ENCODE peak calls at places on chromosomes 13 and 19, in seven cellular contexts. Y, Q, T, A, H, G and S are unnamed samples.

GRCh38 chr19:46181386-46181774 is 33.3 kb downstream of the IGFL2 start:
- DNase-seq in Q (no peak), H (no peak), A (no peak), T (no peak), Y (no peak), G (no peak), S (no peak)

GRCh38 chr19:852136-853013 is at the start of gene ELANE:
- DNase-seq in Q (no peak), G (peak; percentile 37), A (no peak), Y (no peak), T (no peak), H (no peak), S (no peak)

GRCh38 chr13:50509167-50509566 is 334.3 kb downstream of the DLEU7 start:
- DNase-seq in T (no peak), G (no peak), Y (no peak), A (no peak), Q (no peak), H (no peak), S (no peak)

GRCh38 chr13:59394526-59394925 is 769.2 kb downstream of the DIAPH3 start:
- DNase-seq in Q (no peak), G (no peak), Y (no peak), H (no peak), A (no peak), T (no peak), S (no peak)

GRCh38 chr19:34345934-34346333 is 19.1 kb upstream of the GPI start:
- DNase-seq in H (peak; percentile 55), Y (peak; percentile 69), G (peak; percentile 48), T (peak; percentile 91), Q (no peak), A (peak; percentile 93), S (peak; percentile 81)

GRCh38 chr19:16372065-16372915 is 47.7 kb downstream of the KLF2 start:
- DNase-seq in G (no peak), Q (no peak), Y (no peak), H (no peak), T (no peak), A (no peak), S (no peak)

GRCh38 chr13:40383132-40383531 is 283.3 kb downstream of the FOXO1 start:
- DNase-seq in H (no peak), A (peak; percentile 54), Y (no peak), G (no peak), Q (no peak), T (no peak), S (no peak)

GRCh38 chr13:113812140-113813036 is 51.5 kb downstream of the GAS6 start:
- DNase-seq in A (no peak), Y (no peak), H (no peak), G (no peak), T (no peak), Q (no peak), S (no peak)

GRCh38 chr13:30334663-30335386 is 27.5 kb upstream of the KATNAL1 start:
- DNase-seq in G (no peak), A (peak; percentile 63), Q (no peak), T (peak; percentile 25), H (no peak), Y (no peak), S (no peak)

GRCh38 chr13:113967206-113967720 is 6.6 kb downstream of the C13orf46 start:
- DNase-seq in H (no peak), Y (no peak), T (no peak), A (no peak), Q (no peak), G (no peak), S (no peak)

GRCh38 chr13:27956576-27957300 is 12.4 kb downstream of the CDX2 start:
- DNase-seq in G (no peak), A (no peak), H (no peak), T (no peak), Y (no peak), Q (no peak), S (no peak)

GRCh38 chr13:27954406-27954851 is 14.7 kb downstream of the CDX2 start:
- DNase-seq in Y (peak; percentile 49), Q (no peak), T (peak; percentile 21), G (no peak), H (no peak), A (peak; percentile 75), S (peak; percentile 53)

GRCh38 chr13:27955192-27955591 is 13.9 kb downstream of the CDX2 start:
- DNase-seq in Y (no peak), Q (no peak), G (no peak), T (no peak), H (no peak), A (no peak), S (no peak)

GRCh38 chr13:27953671-27954405 is 15.3 kb downstream of the CDX2 start:
- DNase-seq in Q (no peak), Y (peak; percentile 88), G (peak; percentile 69), H (peak; percentile 48), T (peak; percentile 57), A (peak; percentile 95), S (peak; percentile 87)

DNA sequence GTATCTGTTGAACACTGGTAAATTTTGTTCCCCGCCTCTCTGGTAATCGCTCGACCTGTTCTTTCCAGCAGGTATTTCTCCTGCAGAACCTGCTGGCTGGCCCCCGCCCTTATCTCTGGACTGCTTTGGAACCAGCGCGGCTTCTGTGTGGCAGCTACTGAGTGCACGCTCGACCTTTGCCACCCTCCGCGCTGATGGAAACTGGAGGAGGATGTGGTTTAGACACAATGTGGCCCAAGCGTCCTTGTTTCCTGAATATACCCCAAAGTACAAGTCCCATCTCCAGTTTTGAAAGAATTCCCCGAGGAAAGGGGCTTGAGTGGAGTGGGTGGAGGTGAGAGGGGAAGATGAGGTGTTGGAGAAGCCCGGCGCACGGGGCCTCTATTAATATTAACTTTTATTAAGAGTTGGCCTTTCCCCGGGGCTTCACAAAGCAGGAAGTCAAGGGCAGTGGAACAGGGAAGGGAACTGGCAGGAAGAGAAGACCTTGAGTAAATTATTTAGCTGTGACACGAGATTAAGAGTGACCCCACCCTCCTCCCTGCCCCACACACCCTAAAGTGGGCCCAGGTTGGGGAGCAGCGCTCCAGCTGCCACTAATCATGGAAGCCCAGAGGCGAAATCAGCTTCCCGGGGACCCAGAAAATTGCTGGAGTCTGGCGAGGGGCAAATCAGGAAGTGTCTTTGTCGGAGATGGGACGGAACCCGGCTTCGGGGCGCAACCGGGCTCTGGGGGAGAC is 16.0 kb downstream of the CDX2 start:
- DNase-seq in H (no peak), T (no peak), Q (no peak), Y (peak; percentile 85), G (no peak), A (no peak), S (peak; percentile 84)
- TF ChIP-seq EP300 in H (no peak), T (no peak), Q (no peak), Y (no peak), G (no peak), A (no peak), S (no peak)

DNA sequence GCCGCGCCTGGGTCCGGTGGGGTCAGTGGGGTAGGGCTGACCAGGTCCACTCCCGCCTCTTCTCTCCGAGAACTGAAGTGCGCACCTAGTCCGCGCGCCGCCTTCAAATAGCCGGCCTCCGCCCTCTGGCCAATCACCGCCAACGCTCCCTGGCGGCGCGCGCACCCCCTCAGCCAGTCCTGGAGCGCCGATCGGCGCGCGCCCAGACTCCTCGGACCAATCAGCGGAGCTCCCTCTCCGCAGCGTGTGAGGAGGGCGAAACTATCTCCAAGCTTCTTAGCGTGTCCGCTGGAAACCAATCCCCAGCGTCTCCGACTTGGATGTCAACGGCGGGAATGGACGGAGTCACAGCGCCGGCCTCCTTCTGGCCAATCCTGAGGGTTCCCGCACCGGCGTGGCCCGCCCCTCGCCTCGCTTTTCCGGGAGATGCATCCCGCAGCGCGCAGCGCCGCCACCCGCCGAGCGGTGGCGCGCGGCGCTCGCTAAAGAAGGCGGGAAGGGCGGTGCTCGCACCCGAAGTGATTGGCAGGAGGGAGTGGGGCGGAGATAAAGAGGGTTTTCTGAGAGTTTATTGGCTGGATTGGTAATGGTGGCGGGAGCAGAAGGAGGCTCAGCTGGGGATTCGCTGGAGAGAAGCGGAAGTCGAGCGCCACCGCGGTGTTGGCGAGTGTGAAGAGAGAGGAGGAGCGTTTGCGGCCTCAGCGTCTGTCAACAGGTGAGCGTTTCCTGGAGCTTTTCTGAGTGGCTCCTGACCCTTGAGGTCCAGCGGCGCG is at the start of gene ASF1B:
- DNase-seq in Y (peak; percentile 98), T (peak; percentile 94), H (peak; percentile 95), G (peak; percentile 98), Q (peak; percentile 99), A (peak; percentile 96), S (peak; percentile 98)
- TF ChIP-seq EP300 in Y (no peak), T (no peak), H (peak; percentile 86), G (peak; percentile 44), Q (no peak), A (no peak), S (no peak)

GRCh38 chr19:35380450-35381124 is 9.7 kb downstream of the GPR42 start:
- DNase-seq in Q (no peak), A (no peak), G (no peak), T (no peak), H (no peak), Y (peak; percentile 35), S (no peak)
- TF ChIP-seq EP300 in Q (no peak), A (no peak), G (no peak), T (no peak), H (no peak), Y (no peak), S (no peak)

DNA sequence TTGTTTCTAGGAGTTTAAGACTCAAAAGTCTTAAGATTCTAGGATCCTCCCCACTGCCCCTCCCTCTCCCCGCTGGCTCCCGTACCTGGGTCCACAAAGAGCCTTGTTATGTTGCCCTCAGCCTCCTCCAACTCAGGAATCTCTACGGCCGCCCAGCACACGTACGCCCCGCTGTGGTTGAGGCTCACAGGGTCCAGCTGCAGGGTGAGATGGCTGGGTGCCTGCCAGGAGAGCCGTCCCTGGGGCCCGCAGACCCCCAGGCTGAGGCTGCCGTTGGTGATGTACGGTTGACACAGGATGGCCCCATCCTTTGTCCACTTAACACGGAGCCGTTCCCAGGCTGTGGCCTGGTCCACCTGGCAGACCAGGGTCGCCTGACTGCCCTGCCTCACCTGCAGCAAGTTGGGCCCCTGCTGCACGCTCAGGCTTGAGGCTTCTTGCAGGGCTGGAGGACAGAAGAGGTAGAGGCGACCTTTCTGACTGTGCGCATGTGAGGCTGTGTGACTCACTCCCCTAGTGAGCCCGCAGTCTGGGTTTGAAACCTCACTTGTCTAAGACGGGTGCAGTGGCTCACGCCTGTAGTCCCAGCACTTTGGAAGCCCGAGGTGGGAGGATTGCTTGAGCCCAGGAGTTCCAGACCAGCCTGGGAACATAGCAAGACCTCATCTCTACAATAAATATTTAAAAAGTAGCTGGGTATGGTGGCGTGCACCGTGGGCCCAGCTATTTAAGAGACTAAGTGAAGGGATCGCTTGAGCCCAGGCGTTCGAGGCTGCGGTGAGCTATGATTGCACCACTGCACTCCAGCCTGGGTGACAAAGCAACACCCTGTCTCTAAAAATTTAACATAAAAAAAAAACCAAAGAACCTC is 4.1 kb downstream of the TMIGD2 start:
- DNase-seq in Q (no peak), G (no peak), H (no peak), Y (no peak), A (no peak), T (no peak), S (no peak)
- TF ChIP-seq EP300 in Q (no peak), G (no peak), H (no peak), Y (no peak), A (no peak), T (no peak), S (no peak)

DNA sequence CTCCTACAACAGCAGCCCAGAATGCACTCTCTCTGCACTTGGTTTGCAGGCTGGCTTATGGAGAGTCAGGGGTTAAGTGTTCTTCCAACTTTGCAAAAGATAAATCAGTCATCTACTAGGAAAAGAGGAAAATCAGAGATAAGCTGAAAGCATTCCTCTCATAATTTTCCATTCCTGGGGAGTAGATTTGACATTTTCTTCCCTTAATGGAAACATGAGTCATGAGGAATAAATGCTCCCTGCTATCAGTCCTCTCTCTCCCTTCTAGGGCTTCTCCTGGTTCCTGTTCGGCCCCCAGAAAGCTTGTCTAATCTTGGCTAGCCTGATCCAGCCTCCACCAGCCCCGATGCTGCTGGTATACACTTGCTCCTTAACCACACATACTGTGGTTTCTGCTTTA is 28.4 kb upstream of the ENOX1 start:
- DNase-seq in G (no peak), A (no peak), H (no peak), Q (no peak), Y (no peak), T (no peak), S (no peak)
- TF ChIP-seq EP300 in G (no peak), A (no peak), H (no peak), Q (no peak), Y (no peak), T (no peak), S (no peak)